ENCODE peak calls at places on chromosome 13, in six cellular contexts. Z is A549, W is IMR-90, B is HepG2, P is GM12878, V is SK-N-SH. D is an unnamed sample.

GRCh38 chr13:44734204-44734707 is 158.1 kb upstream of the TSC22D1 start:
- DNase-seq in V (peak), Z (no peak), P (no peak), B (no peak), W (peak), D (no peak)

GRCh38 chr13:41500501-41500900 is 43.2 kb downstream of the RGCC start:
- DNase-seq in V (no peak), Z (no peak), B (no peak), P (no peak), W (no peak), D (no peak)

GRCh38 chr13:20140487-20140886 is 20.4 kb downstream of the GJA3 start:
- DNase-seq in Z (no peak), V (no peak), B (no peak), P (no peak), W (no peak), D (no peak)

GRCh38 chr13:98456423-98456845 is 120.5 kb downstream of the STK24 start:
- DNase-seq in B (no peak), V (no peak), P (no peak), Z (no peak), W (no peak), D (no peak)

GRCh38 chr13:31327157-31327556 is 127.4 kb downstream of the B3GLCT start:
- DNase-seq in P (no peak), B (no peak), Z (no peak), W (no peak), V (no peak), D (no peak)

GRCh38 chr13:21979156-21979819 is 308.4 kb downstream of the FGF9 start:
- DNase-seq in V (no peak), P (no peak), B (no peak), W (peak), Z (no peak), D (no peak)

GRCh38 chr13:110575322-110576069 is 14.0 kb upstream of the RAB20 start:
- DNase-seq in W (peak), V (peak), Z (peak), P (peak), B (peak), D (peak)

GRCh38 chr13:34349091-34349722 is 531.3 kb downstream of the RFC3 start:
- DNase-seq in Z (peak), W (peak), V (no peak), B (no peak), P (no peak), D (no peak)

GRCh38 chr13:72004975-72005374 is 138.0 kb upstream of the DACH1 start:
- DNase-seq in W (no peak), V (no peak), P (no peak), B (no peak), Z (no peak), D (no peak)

GRCh38 chr13:30926781-30927180 is 5.7 kb upstream of the TEX26 start:
- DNase-seq in P (no peak), Z (no peak), B (no peak), V (no peak), W (no peak), D (no peak)

GRCh38 chr13:110415669-110416068 is 108.6 kb downstream of the COL4A2 start:
- DNase-seq in B (peak), V (no peak), Z (peak), W (peak), P (no peak), D (peak)

GRCh38 chr13:28094311-28094710 is 6.1 kb downstream of the FLT3 start:
- DNase-seq in P (no peak), B (no peak), Z (no peak), V (no peak), W (no peak), D (no peak)

GRCh38 chr13:21800847-21801616 is 130.2 kb downstream of the FGF9 start:
- DNase-seq in Z (no peak), P (no peak), V (no peak), B (peak), W (peak), D (no peak)

GRCh38 chr13:45409993-45410392 is 8.2 kb downstream of the SLC25A30 start:
- DNase-seq in V (no peak), W (no peak), Z (no peak), P (no peak), B (no peak), D (no peak)

GRCh38 chr13:64078025-64078424 is 2662.4 kb upstream of the PCDH20 start:
- DNase-seq in W (no peak), P (no peak), Z (no peak), V (peak), B (peak), D (no peak)

GRCh38 chr13:66657165-66657895 is 572.8 kb downstream of the PCDH9 start:
- DNase-seq in V (peak), W (peak), Z (peak), P (no peak), B (peak), D (no peak)

GRCh38 chr13:66940113-66940512 is 290.0 kb downstream of the PCDH9 start:
- DNase-seq in Z (no peak), V (no peak), W (no peak), P (no peak), B (no peak), D (no peak)

GRCh38 chr13:42001580-42001979 is 40.7 kb upstream of the VWA8 start:
- DNase-seq in B (no peak), W (peak), V (no peak), P (no peak), Z (peak), D (peak)

GRCh38 chr13:62432295-62432694 is 1016.6 kb upstream of the PCDH20 start:
- DNase-seq in Z (no peak), W (no peak), P (no peak), B (no peak), V (no peak), D (no peak)

GRCh38 chr13:29940715-29941114 is 90.3 kb upstream of the UBL3 start:
- DNase-seq in B (no peak), Z (no peak), W (no peak), V (no peak), P (no peak), D (no peak)

GRCh38 chr13:110716235-110716505 is 2.7 kb downstream of the ING1 start:
- DNase-seq in W (no peak), P (no peak), Z (peak), V (no peak), B (peak), D (peak)

GRCh38 chr13:30862707-30863106 is 43.4 kb upstream of the MEDAG start:
- DNase-seq in P (no peak), Z (no peak), W (no peak), B (no peak), V (no peak), D (no peak)

GRCh38 chr13:76972430-76972829 is 19.5 kb upstream of the CLN5 start:
- DNase-seq in P (no peak), B (no peak), Z (no peak), W (no peak), V (no peak), D (no peak)

GRCh38 chr13:67148219-67148583 is 81.9 kb downstream of the PCDH9 start:
- DNase-seq in Z (no peak), W (peak), P (no peak), B (no peak), V (no peak), D (no peak)

GRCh38 chr13:105334211-105334610 is 1201.3 kb downstream of the EFNB2 start:
- DNase-seq in Z (no peak), B (no peak), W (peak), P (no peak), V (no peak), D (no peak)

GRCh38 chr13:73933795-73934194 is 200.4 kb downstream of the KLF12 start:
- DNase-seq in P (no peak), B (no peak), Z (no peak), V (no peak), W (no peak), D (no peak)

GRCh38 chr13:73937420-73937819 is 196.8 kb downstream of the KLF12 start:
- DNase-seq in W (no peak), V (no peak), B (no peak), Z (no peak), P (no peak), D (no peak)

GRCh38 chr13:73936001-73936400 is 198.2 kb downstream of the KLF12 start:
- DNase-seq in B (no peak), V (no peak), Z (no peak), W (peak), P (no peak), D (no peak)

GRCh38 chr13:73934215-73934623 is 200.0 kb downstream of the KLF12 start:
- DNase-seq in V (no peak), W (peak), P (no peak), B (no peak), Z (peak), D (no peak)

GRCh38 chr13:73934771-73935170 is 199.4 kb downstream of the KLF12 start:
- DNase-seq in P (no peak), Z (no peak), V (no peak), W (no peak), B (no peak), D (no peak)
- TF ChIP-seq SMC3 in P (no peak), Z (no peak), V (no peak), W (no peak), B (no peak), D (no peak)

DNA sequence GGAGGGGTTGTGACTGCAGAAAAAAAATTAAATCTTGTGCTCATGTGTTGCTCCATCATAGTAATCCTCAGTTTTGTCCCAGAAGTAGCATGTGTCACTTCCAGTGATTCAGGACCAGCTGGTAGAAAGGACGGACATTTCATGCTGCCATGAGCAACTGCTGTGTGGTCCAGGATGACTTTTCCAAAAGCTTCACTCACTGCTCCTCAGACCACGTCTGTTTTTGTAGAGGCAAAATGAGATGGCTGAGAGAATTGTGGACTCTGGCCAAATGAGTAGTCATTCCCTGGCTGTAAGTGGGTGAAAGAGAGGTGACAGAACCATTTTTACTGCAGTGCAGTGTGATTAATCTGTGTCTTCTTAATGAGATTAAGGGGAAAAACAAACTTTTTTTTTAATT is 71.3 kb downstream of the ITGBL1 start:
- DNase-seq in V (no peak), P (no peak), Z (no peak), B (no peak), W (peak), D (no peak)
- TF ChIP-seq SMC3 in V (no peak), P (no peak), Z (no peak), B (no peak), W (no peak), D (no peak)

DNA sequence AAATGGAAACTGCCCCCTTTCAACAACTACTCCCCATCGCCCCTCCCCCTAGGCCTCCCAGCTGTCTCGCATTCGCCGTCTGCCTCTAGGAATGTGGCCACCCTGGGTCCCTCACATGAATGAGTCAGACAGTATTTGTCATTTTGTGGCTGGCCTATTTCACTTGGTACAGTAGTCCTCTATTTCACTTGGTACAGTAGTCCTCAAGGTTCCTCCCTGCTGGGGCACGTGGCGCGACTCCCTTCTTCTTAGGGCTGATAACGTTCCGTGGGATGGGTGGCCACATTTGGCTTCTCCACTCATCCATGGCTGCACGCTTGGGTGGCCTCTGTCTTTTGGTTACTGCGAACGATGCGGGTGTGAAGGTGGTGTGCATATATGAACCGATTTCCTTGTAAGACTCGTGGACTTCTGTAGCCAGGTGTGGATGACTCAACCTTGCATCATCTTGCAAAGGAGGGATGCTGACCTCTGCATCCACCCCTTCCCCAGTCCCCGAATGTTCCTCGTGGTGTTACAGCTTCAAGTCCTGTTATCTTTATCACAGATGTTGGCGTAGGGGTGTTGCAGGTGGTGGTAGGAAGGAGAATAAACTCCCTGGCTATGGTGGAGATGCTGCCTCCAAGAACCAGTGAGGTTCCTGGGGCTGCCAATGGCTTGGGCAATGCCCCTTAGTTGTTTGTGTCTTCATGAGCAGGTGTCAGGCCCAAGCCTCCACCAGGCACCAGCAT is 112.1 kb upstream of the SOX1 start:
- DNase-seq in B (no peak), W (no peak), V (no peak), P (no peak), Z (no peak), D (peak)
- TF ChIP-seq SMC3 in B (no peak), W (no peak), V (no peak), P (no peak), Z (no peak), D (no peak)

GRCh38 chr13:35769812-35770211 is 293.3 kb upstream of the MAB21L1 start:
- DNase-seq in B (no peak), V (no peak), Z (no peak), P (no peak), W (no peak), D (no peak)

GRCh38 chr13:35768551-35768950 is 292.1 kb upstream of the MAB21L1 start:
- DNase-seq in W (peak), Z (no peak), V (no peak), B (no peak), P (no peak), D (no peak)

GRCh38 chr13:35768126-35768525 is 291.6 kb upstream of the MAB21L1 start:
- DNase-seq in Z (no peak), B (no peak), W (no peak), P (no peak), V (no peak), D (no peak)

GRCh38 chr13:35770756-35771291 is 294.3 kb upstream of the MAB21L1 start:
- DNase-seq in V (no peak), B (no peak), P (no peak), W (no peak), Z (no peak), D (no peak)

DNA sequence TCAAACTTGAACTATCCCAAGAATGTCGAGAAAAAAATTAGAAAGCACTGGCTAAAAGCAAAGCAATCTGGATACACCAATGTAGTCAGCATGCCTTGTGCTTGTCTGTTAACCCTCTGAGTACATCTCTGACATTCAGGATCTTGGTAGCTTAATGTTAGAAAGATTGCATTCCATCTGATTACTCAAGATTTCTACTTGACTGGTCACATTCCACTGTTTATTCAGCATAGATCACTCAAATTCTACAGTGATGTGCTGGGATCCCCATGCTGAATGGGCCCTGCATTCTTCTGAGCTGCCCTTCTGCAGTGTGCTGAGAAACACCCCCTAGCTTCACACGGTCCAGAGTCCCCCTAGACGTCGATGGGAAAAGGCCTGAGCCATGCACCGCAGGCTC is 295.4 kb upstream of the MAB21L1 start:
- DNase-seq in Z (no peak), P (no peak), V (no peak), W (peak), B (no peak), D (no peak)
- TF ChIP-seq SMC3 in Z (no peak), P (no peak), V (no peak), W (no peak), B (no peak), D (no peak)

GRCh38 chr13:51955281-51955771 is 55.9 kb downstream of the ATP7B start:
- DNase-seq in Z (no peak), B (no peak), W (no peak), V (no peak), P (no peak), D (peak)
- TF ChIP-seq SMC3 in Z (no peak), B (no peak), W (no peak), V (no peak), P (no peak), D (no peak)

GRCh38 chr13:25741796-25742195 is 310.0 kb downstream of the SHISA2 start:
- DNase-seq in W (no peak), V (no peak), P (no peak), Z (no peak), B (no peak), D (no peak)

GRCh38 chr13:25738797-25739196 is 313.0 kb downstream of the SHISA2 start:
- DNase-seq in W (no peak), B (no peak), P (no peak), V (no peak), Z (no peak), D (no peak)

GRCh38 chr13:25742220-25742619 is 309.6 kb downstream of the SHISA2 start:
- DNase-seq in W (no peak), V (no peak), P (no peak), Z (no peak), B (no peak), D (no peak)

GRCh38 chr13:25733696-25734435 is 317.9 kb downstream of the SHISA2 start:
- DNase-seq in P (no peak), W (no peak), Z (no peak), B (no peak), V (no peak), D (no peak)

DNA sequence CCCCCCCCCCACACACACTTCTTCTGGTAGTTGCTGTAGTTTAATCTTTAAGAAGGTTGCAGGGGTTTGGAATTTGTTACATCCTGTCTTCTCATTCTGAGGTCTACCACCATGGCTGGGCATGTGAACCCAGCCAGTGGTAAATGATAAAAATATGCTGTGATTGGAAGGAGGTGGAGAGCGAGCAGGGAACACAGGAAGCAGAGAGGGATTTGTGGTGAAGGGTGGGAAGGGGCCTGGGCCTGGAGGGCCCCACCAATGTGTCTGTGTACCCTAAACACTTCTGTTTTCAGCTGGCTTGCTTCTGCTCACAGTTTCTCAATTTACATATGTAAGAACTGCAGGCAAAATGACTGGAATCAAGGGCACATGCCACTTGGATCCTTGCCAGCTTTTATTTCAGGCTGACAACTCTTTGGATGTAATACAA is 313.5 kb downstream of the SHISA2 start:
- DNase-seq in V (peak), P (no peak), Z (no peak), W (no peak), B (no peak), D (no peak)
- TF ChIP-seq SMC3 in V (no peak), P (no peak), Z (no peak), W (no peak), B (no peak), D (no peak)

GRCh38 chr13:111939285-111940278 is 127.4 kb upstream of the SOX1 start:
- DNase-seq in B (no peak), V (no peak), W (no peak), Z (no peak), P (no peak), D (no peak)
- TF ChIP-seq SMC3 in B (no peak), V (no peak), W (no peak), Z (no peak), P (no peak), D (no peak)